ENCODE peak calls at places on chromosomes 3 and 15, in four cellular contexts. One of them, this sample, is unnamed.

GRCh38 chr3:170726976-170727661 is 141.2 kb upstream of the SLC7A14 start:
- DNase-seq in heart left ventricle: no peak
- DNase-seq in A549: peak
- DNase-seq in ovary: no peak
- DNase-seq in this sample: no peak

GRCh38 chr15:40773902-40774301 is 4.1 kb downstream of the C15orf62 start:
- DNase-seq in heart left ventricle: no peak
- DNase-seq in A549: no peak
- DNase-seq in ovary: no peak
- DNase-seq in this sample: no peak

GRCh38 chr3:144821583-144821982 is 850.0 kb downstream of the DIPK2A start:
- DNase-seq in heart left ventricle: no peak
- DNase-seq in A549: no peak
- DNase-seq in ovary: no peak
- DNase-seq in this sample: no peak

GRCh38 chr15:55084673-55085072 is 112.1 kb downstream of the RSL24D1 start:
- DNase-seq in heart left ventricle: no peak
- DNase-seq in A549: no peak
- DNase-seq in ovary: no peak
- DNase-seq in this sample: no peak

GRCh38 chr3:23129817-23130216 is 73.3 kb upstream of the UBE2E2 start:
- DNase-seq in heart left ventricle: no peak
- DNase-seq in A549: no peak
- DNase-seq in ovary: no peak
- DNase-seq in this sample: no peak

GRCh38 chr3:150242220-150242938 is 165.7 kb upstream of the TSC22D2 start:
- DNase-seq in heart left ventricle: no peak
- DNase-seq in A549: no peak
- DNase-seq in ovary: no peak
- DNase-seq in this sample: no peak

GRCh38 chr3:138082085-138082991 is 33.1 kb downstream of the DZIP1L start:
- DNase-seq in heart left ventricle: no peak
- DNase-seq in A549: peak
- DNase-seq in ovary: no peak
- DNase-seq in this sample: no peak

GRCh38 chr3:185308126-185308754 is 54.4 kb upstream of the EHHADH start:
- DNase-seq in heart left ventricle: no peak
- DNase-seq in A549: peak
- DNase-seq in ovary: no peak
- DNase-seq in this sample: peak

GRCh38 chr3:122795674-122795969 is 753 bp downstream of the SLC49A4 start:
- DNase-seq in heart left ventricle: no peak
- DNase-seq in A549: no peak
- DNase-seq in ovary: no peak
- DNase-seq in this sample: no peak

GRCh38 chr15:70956596-70956995 is 64.0 kb downstream of the LRRC49 start:
- DNase-seq in heart left ventricle: no peak
- DNase-seq in A549: no peak
- DNase-seq in ovary: no peak
- DNase-seq in this sample: no peak

GRCh38 chr3:116425126-116425525 is 20.2 kb downstream of the LSAMP start:
- DNase-seq in heart left ventricle: no peak
- DNase-seq in A549: no peak
- DNase-seq in ovary: no peak
- DNase-seq in this sample: no peak

GRCh38 chr15:78390823-78391222 is 47.2 kb upstream of the IREB2 start:
- DNase-seq in heart left ventricle: no peak
- DNase-seq in A549: no peak
- DNase-seq in ovary: no peak
- DNase-seq in this sample: no peak

GRCh38 chr15:98785796-98786581 is 137.7 kb downstream of the IGF1R start:
- DNase-seq in heart left ventricle: peak
- DNase-seq in A549: peak
- DNase-seq in ovary: no peak
- DNase-seq in this sample: no peak

GRCh38 chr15:95175914-95176658 is 944.7 kb downstream of the MCTP2 start:
- DNase-seq in heart left ventricle: no peak
- DNase-seq in A549: no peak
- DNase-seq in ovary: no peak
- DNase-seq in this sample: no peak

GRCh38 chr3:129182390-129183180 is 1.1 kb downstream of the CNBP start:
- DNase-seq in heart left ventricle: no peak
- DNase-seq in A549: no peak
- DNase-seq in ovary: no peak
- DNase-seq in this sample: no peak
- TF ChIP-seq POLR2A in heart left ventricle: no peak
- TF ChIP-seq POLR2A in A549: no peak
- TF ChIP-seq POLR2A in ovary: no peak
- TF ChIP-seq POLR2A in this sample: no peak

GRCh38 chr3:194265505-194265892 is 85.6 kb downstream of the CPN2 start:
- DNase-seq in heart left ventricle: peak
- DNase-seq in A549: no peak
- DNase-seq in ovary: peak
- DNase-seq in this sample: peak
- H3K4me3 ChIP-seq in heart left ventricle: peak
- H3K4me3 ChIP-seq in A549: no peak
- H3K4me3 ChIP-seq in ovary: no peak
- H3K4me3 ChIP-seq in this sample: no peak

GRCh38 chr3:131028844-131029243 is 2.2 kb downstream of the NEK11 start:
- DNase-seq in heart left ventricle: no peak
- DNase-seq in A549: no peak
- DNase-seq in ovary: no peak
- DNase-seq in this sample: no peak

GRCh38 chr3:131031660-131032059 is 5.0 kb downstream of the NEK11 start:
- DNase-seq in heart left ventricle: no peak
- DNase-seq in A549: no peak
- DNase-seq in ovary: no peak
- DNase-seq in this sample: no peak

GRCh38 chr3:131025500-131025899 is 1.1 kb downstream of the ASTE1 start:
- DNase-seq in heart left ventricle: no peak
- DNase-seq in A549: no peak
- DNase-seq in ovary: no peak
- DNase-seq in this sample: no peak

DNA sequence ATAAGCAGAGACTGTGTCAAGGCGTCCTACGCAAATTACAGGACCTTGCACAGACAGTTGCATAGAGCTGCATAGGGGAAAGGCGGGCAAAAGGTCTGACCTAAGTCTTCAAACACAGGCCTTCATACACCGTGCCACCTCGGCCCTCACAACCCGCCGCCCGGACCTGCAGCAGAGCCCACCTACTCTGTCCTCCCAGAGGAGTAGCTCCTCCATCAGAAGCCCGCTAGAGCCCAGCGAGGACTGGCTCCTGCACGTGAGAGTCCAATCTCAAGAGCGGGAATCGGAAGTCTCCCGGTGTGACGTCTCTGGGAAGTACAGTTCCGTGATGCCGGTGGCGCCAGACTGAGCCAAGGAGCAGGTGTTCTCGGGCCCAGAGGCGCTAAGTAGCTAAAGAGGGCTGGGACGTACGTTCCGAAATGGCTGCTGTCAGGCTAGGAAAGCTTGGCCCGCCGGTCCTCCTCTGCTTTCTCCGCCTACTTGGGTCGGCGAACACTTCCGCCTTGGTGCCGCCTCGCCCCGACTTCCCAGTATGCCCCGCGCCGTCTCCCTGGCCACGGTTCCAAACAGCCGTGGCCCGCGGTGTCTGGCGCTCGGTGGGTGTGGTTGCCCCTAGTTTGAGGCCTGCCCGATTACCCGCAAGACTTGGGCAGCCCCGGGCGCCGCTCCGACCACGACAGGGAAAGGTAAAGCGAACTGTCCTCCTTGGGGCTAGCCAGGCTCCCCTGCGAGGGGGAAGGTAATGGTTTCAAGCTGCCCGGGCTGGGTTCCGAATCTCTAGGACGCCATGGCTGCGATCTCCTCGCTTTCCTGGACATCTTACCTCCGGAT is at the start of the genes ASTE1 and NEK11:
- DNase-seq in heart left ventricle: peak
- DNase-seq in A549: peak
- DNase-seq in ovary: peak
- DNase-seq in this sample: peak
- TF ChIP-seq POLR2A in heart left ventricle: peak
- TF ChIP-seq POLR2A in A549: peak
- TF ChIP-seq POLR2A in ovary: peak
- TF ChIP-seq POLR2A in this sample: peak

GRCh38 chr3:126971891-126972351 is 11.0 kb upstream of the PLXNA1 start:
- DNase-seq in heart left ventricle: peak
- DNase-seq in A549: no peak
- DNase-seq in ovary: no peak
- DNase-seq in this sample: no peak

GRCh38 chr3:126974756-126975155 is 8.2 kb upstream of the PLXNA1 start:
- DNase-seq in heart left ventricle: no peak
- DNase-seq in A549: no peak
- DNase-seq in ovary: no peak
- DNase-seq in this sample: no peak

GRCh38 chr3:126970921-126971320 is 12.0 kb upstream of the PLXNA1 start:
- DNase-seq in heart left ventricle: no peak
- DNase-seq in A549: no peak
- DNase-seq in ovary: no peak
- DNase-seq in this sample: no peak

GRCh38 chr3:126972866-126973265 is 10.0 kb upstream of the PLXNA1 start:
- DNase-seq in heart left ventricle: no peak
- DNase-seq in A549: no peak
- DNase-seq in ovary: no peak
- DNase-seq in this sample: no peak

DNA sequence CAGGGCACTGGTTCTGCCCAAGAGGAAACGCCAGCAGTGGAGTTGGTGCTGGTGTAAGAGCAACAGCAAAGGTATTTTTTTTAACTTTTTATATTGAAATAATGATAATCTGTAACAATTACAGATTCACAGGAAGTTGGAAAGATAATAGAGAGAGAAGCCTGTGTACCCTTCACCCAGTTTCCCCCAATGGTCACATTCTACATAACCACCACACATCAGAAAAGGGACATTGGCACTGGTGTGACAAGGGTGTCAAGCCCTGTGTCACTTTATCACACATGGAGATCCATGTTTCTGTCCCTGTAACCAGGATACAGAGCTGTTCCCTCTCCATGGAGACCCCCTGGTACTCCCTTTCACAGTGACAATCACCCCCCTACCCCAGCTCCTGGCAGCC is 9.1 kb upstream of the PLXNA1 start:
- DNase-seq in heart left ventricle: no peak
- DNase-seq in A549: no peak
- DNase-seq in ovary: no peak
- DNase-seq in this sample: no peak
- H3K4me3 ChIP-seq in heart left ventricle: no peak
- H3K4me3 ChIP-seq in A549: no peak
- H3K4me3 ChIP-seq in ovary: no peak
- H3K4me3 ChIP-seq in this sample: no peak

DNA sequence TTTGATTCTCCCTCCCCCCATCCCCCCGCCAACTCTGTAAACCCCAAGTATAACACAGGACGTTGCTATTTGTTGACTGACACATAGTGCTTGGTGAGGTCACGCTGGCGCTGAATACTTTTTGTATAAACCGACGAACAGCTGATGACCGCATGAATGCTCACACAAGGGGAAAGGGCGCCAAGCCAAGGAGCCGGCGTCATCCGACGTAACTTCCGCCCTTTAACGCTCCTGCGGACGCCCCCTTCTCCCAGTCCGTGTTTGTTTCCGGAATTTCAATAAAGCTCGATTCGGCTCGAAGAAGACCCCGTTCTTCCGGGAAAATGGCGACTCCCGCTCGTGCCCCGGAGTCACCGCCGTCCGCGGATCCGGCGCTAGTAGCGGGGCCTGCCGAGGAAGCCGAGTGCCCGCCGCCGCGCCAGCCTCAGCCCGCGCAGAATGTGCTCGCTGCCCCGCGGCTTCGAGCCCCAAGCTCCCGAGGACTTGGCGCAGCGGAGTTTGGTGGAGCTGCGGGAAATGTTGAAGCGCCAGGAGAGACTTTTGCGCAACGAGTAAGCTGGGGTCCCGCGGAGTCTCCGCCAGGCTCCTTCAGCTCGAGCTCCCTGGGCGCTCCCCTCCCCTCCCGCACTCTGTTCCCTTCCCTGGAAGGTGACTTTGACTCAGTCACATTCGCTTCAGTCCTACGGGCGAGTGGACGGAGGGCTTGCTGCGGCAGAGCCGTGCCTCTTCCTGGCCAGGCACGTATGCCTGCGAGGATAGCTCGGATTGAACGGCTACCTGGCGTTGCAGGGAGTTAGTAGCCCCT is at the start of gene POLR2M:
- DNase-seq in heart left ventricle: peak
- DNase-seq in A549: peak
- DNase-seq in ovary: peak
- DNase-seq in this sample: peak
- TF ChIP-seq POLR2A in heart left ventricle: peak
- TF ChIP-seq POLR2A in A549: peak
- TF ChIP-seq POLR2A in ovary: peak
- TF ChIP-seq POLR2A in this sample: peak

GRCh38 chr3:52246728-52247454 is 1.3 kb downstream of the PPM1M start:
- DNase-seq in heart left ventricle: peak
- DNase-seq in A549: no peak
- DNase-seq in ovary: no peak
- DNase-seq in this sample: no peak
- H3K4me3 ChIP-seq in heart left ventricle: peak
- H3K4me3 ChIP-seq in A549: no peak
- H3K4me3 ChIP-seq in ovary: no peak
- H3K4me3 ChIP-seq in this sample: peak

GRCh38 chr3:13373975-13374586 is 46.0 kb downstream of the NUP210 start:
- DNase-seq in heart left ventricle: no peak
- DNase-seq in A549: no peak
- DNase-seq in ovary: no peak
- DNase-seq in this sample: no peak
- TF ChIP-seq POLR2A in heart left ventricle: no peak
- TF ChIP-seq POLR2A in A549: no peak
- TF ChIP-seq POLR2A in ovary: no peak
- TF ChIP-seq POLR2A in this sample: no peak

GRCh38 chr3:24830230-24831152 is 335.8 kb upstream of the THRB start:
- DNase-seq in heart left ventricle: no peak
- DNase-seq in A549: no peak
- DNase-seq in ovary: no peak
- DNase-seq in this sample: peak

GRCh38 chr3:24834442-24834841 is 339.8 kb upstream of the THRB start:
- DNase-seq in heart left ventricle: no peak
- DNase-seq in A549: no peak
- DNase-seq in ovary: no peak
- DNase-seq in this sample: no peak

GRCh38 chr3:24829632-24830229 is 335.1 kb upstream of the THRB start:
- DNase-seq in heart left ventricle: no peak
- DNase-seq in A549: peak
- DNase-seq in ovary: no peak
- DNase-seq in this sample: no peak

GRCh38 chr3:24832878-24833277 is 338.2 kb upstream of the THRB start:
- DNase-seq in heart left ventricle: no peak
- DNase-seq in A549: peak
- DNase-seq in ovary: no peak
- DNase-seq in this sample: no peak

GRCh38 chr3:24829011-24829581 is 334.4 kb upstream of the THRB start:
- DNase-seq in heart left ventricle: peak
- DNase-seq in A549: peak
- DNase-seq in ovary: no peak
- DNase-seq in this sample: no peak
- H3K4me3 ChIP-seq in heart left ventricle: peak
- H3K4me3 ChIP-seq in A549: peak
- H3K4me3 ChIP-seq in ovary: peak
- H3K4me3 ChIP-seq in this sample: peak

This sample was measured in Peyer's patch.